ENCODE peak calls at places on chromosome 15, in seven cellular contexts. I, J, E, G, O, S and V are unnamed samples.

GRCh38 chr15:90209591-90209990 is 8.5 kb downstream of the SEMA4B start:
- DNase-seq in E (no peak), I (no peak), G (no peak), J (no peak), S (peak), O (no peak), V (no peak)

GRCh38 chr15:70271422-70272088 is 173.8 kb upstream of the TLE3 start:
- DNase-seq in G (peak), S (peak), J (no peak), O (peak), I (no peak), E (no peak), V (peak)

GRCh38 chr15:55897560-55898336 is 95.7 kb downstream of the NEDD4 start:
- DNase-seq in J (no peak), E (peak), S (peak), I (no peak), O (no peak), G (peak), V (peak)

GRCh38 chr15:31511707-31512310 is 185.2 kb downstream of the KLF13 start:
- DNase-seq in G (no peak), E (no peak), I (no peak), J (peak), S (no peak), O (no peak), V (no peak)

GRCh38 chr15:57640935-57641682 is 49.4 kb downstream of the MYZAP start:
- DNase-seq in O (no peak), S (peak), E (no peak), J (no peak), I (no peak), G (no peak), V (peak)

GRCh38 chr15:69500339-69500738 is 47.7 kb downstream of the RPLP1 start:
- DNase-seq in G (no peak), I (peak), E (no peak), S (no peak), J (no peak), O (no peak), V (no peak)

GRCh38 chr15:78340243-78341056 is at the start of gene CRABP1:
- DNase-seq in E (no peak), I (no peak), G (no peak), S (no peak), J (no peak), O (no peak), V (no peak)

GRCh38 chr15:65939901-65940617 is 70.8 kb downstream of the RAB11A start:
- DNase-seq in O (peak), S (peak), E (peak), G (peak), J (no peak), I (no peak), V (peak)

GRCh38 chr15:64651573-64652260 is 123.7 kb downstream of the RBPMS2 start:
- DNase-seq in E (peak), O (no peak), G (no peak), I (no peak), S (peak), J (peak), V (no peak)

GRCh38 chr15:40106203-40107161 is 2.2 kb downstream of the BMF start:
- DNase-seq in I (no peak), O (no peak), G (no peak), E (no peak), S (no peak), J (no peak), V (no peak)

GRCh38 chr15:72118400-72118978 is at the start of gene SENP8:
- DNase-seq in G (no peak), S (no peak), E (no peak), I (no peak), J (no peak), O (peak), V (no peak)

GRCh38 chr15:74037171-74038117 is 42.9 kb downstream of the PML start:
- DNase-seq in S (no peak), O (no peak), G (no peak), I (no peak), J (no peak), E (no peak), V (no peak)

GRCh38 chr15:71325461-71325860 is 210.2 kb downstream of the THSD4 start:
- DNase-seq in O (no peak), I (no peak), S (peak), E (no peak), J (no peak), G (peak), V (no peak)

GRCh38 chr15:87924433-87924832 is 332.1 kb downstream of the NTRK3 start:
- DNase-seq in E (no peak), S (no peak), J (no peak), G (no peak), I (no peak), O (no peak), V (no peak)

GRCh38 chr15:66831801-66832390 is 129.9 kb downstream of the SMAD6 start:
- DNase-seq in J (no peak), G (no peak), I (no peak), E (no peak), S (no peak), O (no peak), V (no peak)

GRCh38 chr15:27017168-27017809 is 46.3 kb downstream of the GABRG3 start:
- DNase-seq in O (peak), G (peak), J (peak), I (no peak), S (peak), E (peak), V (peak)

GRCh38 chr15:70528816-70529215 is 234.5 kb downstream of the UACA start:
- DNase-seq in O (no peak), I (peak), E (no peak), J (no peak), G (no peak), S (no peak), V (no peak)

GRCh38 chr15:49982586-49982985 is 136.4 kb downstream of the ATP8B4 start:
- DNase-seq in J (no peak), O (no peak), E (no peak), I (no peak), G (no peak), S (peak), V (no peak)

GRCh38 chr15:34358367-34358766 is 8.6 kb downstream of the LPCAT4 start:
- DNase-seq in S (peak), E (no peak), I (no peak), O (peak), G (no peak), J (no peak), V (no peak)

GRCh38 chr15:78103406-78104118 is 11.2 kb downstream of the SH2D7 start:
- DNase-seq in J (peak), S (no peak), O (no peak), E (no peak), I (no peak), G (no peak), V (no peak)

GRCh38 chr15:51737538-51738305 is at the start of gene LYSMD2:
- DNase-seq in G (no peak), I (no peak), S (peak), O (peak), E (peak), J (peak), V (no peak)

GRCh38 chr15:32956006-32956405 is 238.2 kb downstream of the GREM1 start:
- DNase-seq in O (peak), E (peak), G (peak), J (no peak), I (no peak), S (peak), V (peak)

GRCh38 chr15:26864664-26865191 is 2.1 kb upstream of the GABRA5 start:
- DNase-seq in G (no peak), J (no peak), O (peak), E (peak), I (no peak), S (peak), V (peak)